ENCODE peak calls at places on chromosomes 11 and 22, in eight cellular contexts. U is upper lobe of right lung; G is lower lobe of right lung; B is NCI-H1092 treated with DMSO at 0.1 percent for 48 hours; W is kidney epithelial cell; N is activated CD4-positive, alpha-beta T cell treated with anti-CD3 and anti-CD28 coated beads, Interleukin-2, amount 50 U/mL, for 1 hour; O is GDM1; K is AG09309. V is an unnamed sample.

GRCh38 chr11:23789200-23789853 is 707.5 kb upstream of the LUZP2 start:
- DNase-seq in U (no peak), G (no peak), B (no peak), W (no peak), N (no peak), O (no peak), K (no peak), V (no peak)

GRCh38 chr11:66346476-66347424 is 679 bp downstream of the B4GAT1 start:
- DNase-seq in U (no peak), G (no peak), B (peak), W (no peak), N (no peak), O (no peak), K (no peak), V (no peak)

GRCh38 chr11:106642331-106642730 is 375.9 kb downstream of the GUCY1A2 start:
- DNase-seq in U (no peak), G (no peak), B (no peak), W (no peak), N (no peak), O (no peak), K (no peak), V (no peak)

GRCh38 chr11:12715941-12716340 is 41.7 kb downstream of the TEAD1 start:
- DNase-seq in U (no peak), G (no peak), B (no peak), W (no peak), N (no peak), O (no peak), K (no peak), V (no peak)

GRCh38 chr11:30225642-30226041 is 5.2 kb upstream of the FSHB start:
- DNase-seq in U (no peak), G (no peak), B (no peak), W (no peak), N (no peak), O (no peak), K (no peak), V (no peak)

GRCh38 chr11:86934263-86934932 is 20.8 kb downstream of the FZD4 start:
- DNase-seq in U (no peak), G (no peak), B (no peak), W (no peak), N (no peak), O (no peak), K (no peak), V (no peak)

GRCh38 chr11:37613031-37613430 is 1015.0 kb upstream of the RAG2 start:
- DNase-seq in U (no peak), G (no peak), B (no peak), W (no peak), N (no peak), O (no peak), K (no peak), V (no peak)

GRCh38 chr11:47161890-47162289 is 14.8 kb downstream of the ARFGAP2 start:
- DNase-seq in U (no peak), G (no peak), B (no peak), W (no peak), N (no peak), O (no peak), K (no peak), V (no peak)

GRCh38 chr11:29231991-29232390 is 784.8 kb downstream of the KCNA4 start:
- DNase-seq in U (no peak), G (no peak), B (no peak), W (no peak), N (no peak), O (no peak), K (peak), V (no peak)

GRCh38 chr11:1292018-1292643 is 17.3 kb downstream of the TOLLIP start:
- DNase-seq in U (no peak), G (no peak), B (no peak), W (no peak), N (no peak), O (no peak), K (no peak), V (no peak)

GRCh38 chr11:46889689-46890475 is 28.5 kb downstream of the LRP4 start:
- DNase-seq in U (no peak), G (no peak), B (peak), W (no peak), N (peak), O (peak), K (no peak), V (peak)

GRCh38 chr11:100965346-100965745 is 164.3 kb downstream of the PGR start:
- DNase-seq in U (no peak), G (no peak), B (no peak), W (no peak), N (no peak), O (no peak), K (no peak), V (no peak)

GRCh38 chr11:122334546-122335375 is 218.7 kb upstream of the BLID start:
- DNase-seq in U (no peak), G (no peak), B (no peak), W (no peak), N (no peak), O (no peak), K (no peak), V (no peak)

GRCh38 chr22:27624705-27625104 is 176.9 kb downstream of the MN1 start:
- DNase-seq in U (no peak), G (no peak), B (no peak), W (no peak), N (no peak), O (no peak), K (no peak), V (no peak)

GRCh38 chr11:27040302-27041115 is at the start of gene BBOX1:
- DNase-seq in U (no peak), G (no peak), B (no peak), W (no peak), N (no peak), O (no peak), K (no peak), V (no peak)

GRCh38 chr11:18836415-18836814 is 44.8 kb upstream of the PTPN5 start:
- DNase-seq in U (no peak), G (no peak), B (no peak), W (no peak), N (no peak), O (no peak), K (no peak), V (no peak)

GRCh38 chr11:1013628-1013935 is 22.9 kb downstream of the MUC6 start:
- DNase-seq in U (no peak), G (no peak), B (no peak), W (no peak), N (no peak), O (no peak), K (no peak), V (no peak)

GRCh38 chr11:128501576-128502549 is 85.5 kb downstream of the ETS1 start:
- DNase-seq in U (no peak), G (no peak), B (no peak), W (no peak), N (no peak), O (no peak), K (no peak), V (no peak)

GRCh38 chr11:75820636-75821035 is 5.6 kb downstream of the UVRAG start:
- DNase-seq in U (no peak), G (no peak), B (no peak), W (no peak), N (no peak), O (no peak), K (no peak), V (no peak)

GRCh38 chr22:41197808-41198585 is 7.1 kb upstream of the L3MBTL2 start:
- DNase-seq in U (peak), G (peak), B (no peak), W (no peak), N (peak), O (no peak), K (no peak), V (no peak)

GRCh38 chr22:23984430-23984829 is 4.5 kb downstream of the GSTT2 start:
- DNase-seq in U (peak), G (no peak), B (peak), W (no peak), N (peak), O (no peak), K (no peak), V (no peak)

GRCh38 chr11:80436547-80436946 is 995.7 kb upstream of the TENM4 start:
- DNase-seq in U (no peak), G (no peak), B (no peak), W (no peak), N (no peak), O (no peak), K (no peak), V (no peak)

GRCh38 chr22:24775769-24776492 is 1.4 kb upstream of the PIWIL3 start:
- DNase-seq in U (no peak), G (no peak), B (no peak), W (no peak), N (no peak), O (no peak), K (no peak), V (no peak)

GRCh38 chr22:29150701-29151100 is 55.0 kb upstream of the EMID1 start:
- DNase-seq in U (no peak), G (no peak), B (no peak), W (no peak), N (no peak), O (no peak), K (no peak), V (no peak)

GRCh38 chr11:68812526-68812925 is 29.2 kb downstream of the CPT1A start:
- DNase-seq in U (no peak), G (no peak), B (no peak), W (no peak), N (no peak), O (no peak), K (no peak), V (no peak)